ENCODE peak calls at places on chromosomes 1 and 21, in ten cellular contexts. A, J, U, T, O, X, W, E, G and D are unnamed samples.

GRCh38 chr1:221874285-221875003 is 132.6 kb upstream of the DUSP10 start:
- DNase-seq in E (no peak), O (no peak), X (no peak), U (no peak), J (no peak), A (no peak), W (no peak), T (no peak), G (no peak), D (no peak)

GRCh38 chr1:54249798-54250497 is 50.0 kb downstream of the MRPL37 start:
- DNase-seq in U (no peak), W (no peak), T (no peak), X (no peak), E (peak; percentile 54), J (no peak), A (no peak), G (no peak), O (no peak), D (no peak)

GRCh38 chr1:67855944-67856343 is 22.7 kb upstream of the GNG12 start:
- DNase-seq in T (no peak), O (no peak), U (no peak), W (no peak), G (no peak), A (no peak), J (no peak), X (no peak), E (no peak), D (no peak)

GRCh38 chr1:24119859-24120756 is 8.2 kb upstream of the MYOM3 start:
- DNase-seq in U (no peak), E (no peak), T (no peak), A (no peak), O (no peak), J (no peak), X (no peak), W (no peak), G (no peak), D (no peak)

GRCh38 chr1:228414511-228415211 is 2.0 kb downstream of the TRIM17 start:
- DNase-seq in A (no peak), E (no peak), W (no peak), O (no peak), T (no peak), J (no peak), X (no peak), U (no peak), G (no peak), D (no peak)

GRCh38 chr1:53634571-53634979 is 104.4 kb downstream of the GLIS1 start:
- DNase-seq in A (no peak), X (no peak), O (no peak), G (no peak), T (no peak), E (no peak), W (no peak), J (no peak), U (no peak), D (no peak)

GRCh38 chr1:61967750-61968149 is 225.5 kb downstream of the PATJ start:
- DNase-seq in A (no peak), G (no peak), J (no peak), X (no peak), O (no peak), U (no peak), T (no peak), E (no peak), W (no peak), D (no peak)

GRCh38 chr1:171389176-171389575 is 75.2 kb downstream of the FMO4 start:
- DNase-seq in U (no peak), E (no peak), X (no peak), T (no peak), J (no peak), G (no peak), A (no peak), W (no peak), O (no peak), D (no peak)

GRCh38 chr1:45272943-45273342 is 53.8 kb upstream of the HPDL start:
- DNase-seq in G (no peak), E (no peak), U (no peak), W (no peak), X (peak; percentile 55), A (no peak), T (no peak), J (no peak), O (no peak), D (no peak)

GRCh38 chr1:3369437-3370076 is 84.9 kb upstream of the ARHGEF16 start:
- DNase-seq in A (no peak), W (no peak), G (no peak), E (no peak), J (no peak), T (no peak), U (no peak), X (peak; percentile 64), O (no peak), D (no peak)

GRCh38 chr1:150973826-150974579 is 632 bp downstream of the CERS2 start:
- DNase-seq in U (peak; percentile 23), T (peak; percentile 29), X (no peak), E (peak; percentile 13), G (no peak), W (no peak), O (peak; percentile 51), A (peak; percentile 49), J (no peak), D (peak; percentile 36)

GRCh38 chr1:15026114-15026483 is 127.4 kb upstream of the TMEM51 start:
- DNase-seq in J (no peak), X (no peak), E (no peak), A (no peak), G (no peak), U (no peak), W (no peak), O (no peak), T (no peak), D (no peak)

GRCh38 chr1:205976708-205977107 is 26.5 kb downstream of the RAB7B start:
- DNase-seq in T (no peak), U (no peak), W (no peak), O (no peak), X (no peak), E (no peak), G (no peak), J (no peak), A (no peak), D (no peak)

GRCh38 chr1:233787599-233787998 is 116.9 kb upstream of the SLC35F3 start:
- DNase-seq in J (no peak), E (no peak), W (no peak), G (no peak), O (no peak), A (no peak), X (no peak), U (no peak), T (no peak), D (no peak)

GRCh38 chr21:28975401-28975800 is 17.3 kb downstream of the LTN1 start:
- DNase-seq in A (no peak), O (no peak), X (no peak), W (no peak), E (no peak), T (no peak), G (no peak), U (no peak), J (no peak), D (no peak)

GRCh38 chr1:161921990-161922389 is 101.7 kb downstream of the OLFML2B start:
- DNase-seq in O (no peak), T (no peak), E (no peak), U (no peak), G (no peak), X (no peak), J (no peak), W (no peak), A (no peak), D (no peak)

GRCh38 chr21:28018741-28019669 is 973.7 kb downstream of the LTN1 start:
- DNase-seq in A (no peak), W (no peak), O (no peak), J (peak; percentile 12), X (no peak), T (no peak), U (no peak), G (no peak), E (no peak), D (no peak)

GRCh38 chr1:50419907-50420248 is 3.4 kb downstream of the DMRTA2 start:
- DNase-seq in J (no peak), E (no peak), A (no peak), W (no peak), U (no peak), G (no peak), X (no peak), O (no peak), T (no peak), D (no peak)

GRCh38 chr1:28259935-28260802 is 851 bp downstream of the SESN2 start:
- DNase-seq in G (peak; percentile 78), A (no peak), T (no peak), W (peak; percentile 71), O (no peak), X (peak; percentile 60), E (peak; percentile 39), U (no peak), J (no peak), D (no peak)

GRCh38 chr1:59480188-59480888 is 183.4 kb downstream of the FGGY start:
- DNase-seq in X (no peak), J (no peak), A (no peak), W (no peak), O (no peak), E (no peak), U (no peak), G (no peak), T (no peak), D (no peak)

GRCh38 chr1:31033573-31033972 is 31.9 kb downstream of the PUM1 start:
- DNase-seq in U (no peak), W (no peak), T (no peak), G (no peak), E (no peak), O (no peak), A (no peak), X (no peak), J (no peak), D (no peak)

GRCh38 chr1:161843156-161843555 is 77.0 kb downstream of the ATF6 start:
- DNase-seq in X (no peak), W (no peak), O (no peak), U (no peak), T (no peak), G (peak; percentile 5), E (no peak), J (no peak), A (no peak), D (no peak)

GRCh38 chr21:32020551-32020950 is 147.7 kb downstream of the HUNK start:
- DNase-seq in G (no peak), O (no peak), E (no peak), J (no peak), A (no peak), X (no peak), W (no peak), T (no peak), U (no peak), D (no peak)

GRCh38 chr1:107501081-107501605 is 360.3 kb downstream of the NTNG1 start:
- DNase-seq in J (no peak), G (no peak), O (no peak), W (no peak), U (no peak), E (no peak), T (no peak), A (no peak), X (no peak), D (no peak)

GRCh38 chr1:29584816-29585600 is 348.7 kb downstream of the PTPRU start:
- DNase-seq in W (no peak), A (no peak), U (no peak), T (no peak), G (no peak), X (peak; percentile 22), E (no peak), J (no peak), O (no peak), D (no peak)

GRCh38 chr1:56287736-56288135 is 291.6 kb downstream of the PLPP3 start:
- DNase-seq in A (no peak), J (no peak), E (no peak), W (no peak), O (no peak), X (no peak), T (no peak), U (no peak), G (no peak), D (no peak)

GRCh38 chr1:66648896-66649597 is 103.2 kb upstream of the DYNLT5 start:
- DNase-seq in G (no peak), O (no peak), A (no peak), E (no peak), W (no peak), U (no peak), T (no peak), X (no peak), J (no peak), D (no peak)

GRCh38 chr1:23522244-23523013 is 8.6 kb downstream of the E2F2 start:
- DNase-seq in J (no peak), A (no peak), E (no peak), G (no peak), O (no peak), T (no peak), U (no peak), W (no peak), X (no peak), D (no peak)